ENCODE peak calls at places on chromosomes 6 and 20, in seven cellular contexts. K, V, P, E, S, D and C are unnamed samples.

GRCh38 chr6:170225852-170226417 is 64.9 kb downstream of the DLL1 start:
- DNase-seq in S (no peak), P (no peak), K (no peak), E (no peak), D (no peak), V (no peak), C (peak; percentile 14)

GRCh38 chr6:135183532-135184440 is 2.7 kb downstream of the MYB start:
- DNase-seq in S (no peak), V (no peak), D (peak; percentile 19), E (peak; percentile 46), P (no peak), K (peak; percentile 72), C (peak; percentile 63)

GRCh38 chr6:101847690-101848089 is 454.2 kb downstream of the GRIK2 start:
- DNase-seq in K (no peak), P (no peak), D (no peak), S (no peak), E (no peak), V (no peak), C (no peak)

GRCh38 chr6:135876048-135876447 is 24.5 kb downstream of the PDE7B start:
- DNase-seq in S (no peak), D (no peak), P (no peak), K (peak; percentile 22), V (no peak), E (no peak), C (no peak)

GRCh38 chr6:123965894-123966293 is 162.2 kb downstream of the NKAIN2 start:
- DNase-seq in V (no peak), S (no peak), D (peak; percentile 1), E (peak; percentile 34), K (no peak), P (no peak), C (peak; percentile 73)

GRCh38 chr20:20480689-20481088 is 112.8 kb downstream of the INSM1 start:
- DNase-seq in P (no peak), E (peak; percentile 27), S (no peak), V (no peak), K (no peak), D (peak; percentile 4), C (no peak)

GRCh38 chr20:30892704-30893345 is 364.6 kb upstream of the DEFB115 start:
- DNase-seq in D (no peak), E (no peak), P (no peak), K (no peak), V (no peak), S (no peak), C (no peak)

GRCh38 chr20:57439432-57439831 is 48.2 kb downstream of the RBM38 start:
- DNase-seq in V (peak; percentile 76), D (no peak), S (no peak), K (no peak), E (no peak), P (no peak), C (peak; percentile 78)